ENCODE peak calls at places on chromosomes 2 and 18, in four cellular contexts. One of them, this sample, is unnamed.

GRCh38 chr2:185990861-185991525 is 252.4 kb downstream of the FSIP2 start:
- DNase-seq in coronary artery: no peak
- DNase-seq in HFF-Myc: no peak
- DNase-seq in amniotic stem cell: no peak
- DNase-seq in this sample: no peak

GRCh38 chr2:40886100-40886499 is 434.2 kb upstream of the SLC8A1 start:
- DNase-seq in coronary artery: no peak
- DNase-seq in HFF-Myc: no peak
- DNase-seq in amniotic stem cell: no peak
- DNase-seq in this sample: no peak

GRCh38 chr2:167750675-167751074 is 496.7 kb downstream of the STK39 start:
- DNase-seq in coronary artery: no peak
- DNase-seq in HFF-Myc: no peak
- DNase-seq in amniotic stem cell: no peak
- DNase-seq in this sample: no peak

GRCh38 chr2:120715356-120715755 is 20.3 kb upstream of the GLI2 start:
- DNase-seq in coronary artery: no peak
- DNase-seq in HFF-Myc: no peak
- DNase-seq in amniotic stem cell: no peak
- DNase-seq in this sample: no peak

GRCh38 chr2:174613545-174613944 is 15.9 kb upstream of the WIPF1 start:
- DNase-seq in coronary artery: no peak
- DNase-seq in HFF-Myc: no peak
- DNase-seq in amniotic stem cell: no peak
- DNase-seq in this sample: no peak

GRCh38 chr2:31244101-31244500 is 10.1 kb downstream of the EHD3 start:
- DNase-seq in coronary artery: peak
- DNase-seq in HFF-Myc: no peak
- DNase-seq in amniotic stem cell: no peak
- DNase-seq in this sample: no peak

GRCh38 chr2:101113441-101114267 is 37.5 kb downstream of the TBC1D8 start:
- DNase-seq in coronary artery: no peak
- DNase-seq in HFF-Myc: peak
- DNase-seq in amniotic stem cell: no peak
- DNase-seq in this sample: no peak

GRCh38 chr2:46887028-46887885 is 28.3 kb downstream of the MCFD2 start:
- DNase-seq in coronary artery: peak
- DNase-seq in HFF-Myc: no peak
- DNase-seq in amniotic stem cell: peak
- DNase-seq in this sample: no peak

GRCh38 chr2:189024861-189025618 is 50.9 kb downstream of the COL3A1 start:
- DNase-seq in coronary artery: no peak
- DNase-seq in HFF-Myc: no peak
- DNase-seq in amniotic stem cell: no peak
- DNase-seq in this sample: no peak

GRCh38 chr2:8438476-8438875 is 243.4 kb upstream of the ID2 start:
- DNase-seq in coronary artery: no peak
- DNase-seq in HFF-Myc: no peak
- DNase-seq in amniotic stem cell: no peak
- DNase-seq in this sample: no peak

GRCh38 chr2:96319396-96319795 is 5.7 kb upstream of the ITPRIPL1 start:
- DNase-seq in coronary artery: no peak
- DNase-seq in HFF-Myc: no peak
- DNase-seq in amniotic stem cell: no peak
- DNase-seq in this sample: no peak

GRCh38 chr18:65458871-65459270 is 291.9 kb upstream of the CDH7 start:
- DNase-seq in coronary artery: no peak
- DNase-seq in HFF-Myc: no peak
- DNase-seq in amniotic stem cell: no peak
- DNase-seq in this sample: no peak

GRCh38 chr2:56531668-56532420 is 348.1 kb downstream of the CCDC85A start:
- DNase-seq in coronary artery: no peak
- DNase-seq in HFF-Myc: no peak
- DNase-seq in amniotic stem cell: no peak
- DNase-seq in this sample: no peak

GRCh38 chr2:197707316-197708213 is 2.4 kb downstream of the MARS2 start:
- DNase-seq in coronary artery: no peak
- DNase-seq in HFF-Myc: no peak
- DNase-seq in amniotic stem cell: no peak
- DNase-seq in this sample: no peak

GRCh38 chr2:96768083-96768561 is 7.4 kb downstream of the CNNM4 start:
- DNase-seq in coronary artery: no peak
- DNase-seq in HFF-Myc: no peak
- DNase-seq in amniotic stem cell: no peak
- DNase-seq in this sample: no peak

GRCh38 chr2:120972286-120972685 is 236.6 kb downstream of the GLI2 start:
- DNase-seq in coronary artery: no peak
- DNase-seq in HFF-Myc: no peak
- DNase-seq in amniotic stem cell: no peak
- DNase-seq in this sample: no peak

GRCh38 chr2:188046437-188046836 is 245.2 kb upstream of the GULP1 start:
- DNase-seq in coronary artery: no peak
- DNase-seq in HFF-Myc: no peak
- DNase-seq in amniotic stem cell: no peak
- DNase-seq in this sample: no peak

GRCh38 chr2:223815884-223816570 is 21.4 kb downstream of the AP1S3 start:
- DNase-seq in coronary artery: no peak
- DNase-seq in HFF-Myc: peak
- DNase-seq in amniotic stem cell: no peak
- DNase-seq in this sample: peak

GRCh38 chr2:200659410-200659809 is 73.6 kb downstream of the AOX1 start:
- DNase-seq in coronary artery: no peak
- DNase-seq in HFF-Myc: no peak
- DNase-seq in amniotic stem cell: no peak
- DNase-seq in this sample: no peak

GRCh38 chr2:51413726-51414125 is 381.8 kb upstream of the NRXN1 start:
- DNase-seq in coronary artery: no peak
- DNase-seq in HFF-Myc: no peak
- DNase-seq in amniotic stem cell: no peak
- DNase-seq in this sample: no peak

GRCh38 chr2:111046670-111047069 is 74.0 kb upstream of the BCL2L11 start:
- DNase-seq in coronary artery: no peak
- DNase-seq in HFF-Myc: no peak
- DNase-seq in amniotic stem cell: no peak
- DNase-seq in this sample: no peak

GRCh38 chr18:58584219-58585127 is 44.4 kb downstream of the ALPK2 start:
- DNase-seq in coronary artery: no peak
- DNase-seq in HFF-Myc: no peak
- DNase-seq in amniotic stem cell: peak
- DNase-seq in this sample: no peak

GRCh38 chr2:54859997-54860701 is 136.7 kb downstream of the EML6 start:
- DNase-seq in coronary artery: no peak
- DNase-seq in HFF-Myc: peak
- DNase-seq in amniotic stem cell: no peak
- DNase-seq in this sample: peak

GRCh38 chr2:166384774-166385173 is 9.0 kb upstream of the SCN9A start:
- DNase-seq in coronary artery: no peak
- DNase-seq in HFF-Myc: no peak
- DNase-seq in amniotic stem cell: no peak
- DNase-seq in this sample: no peak

GRCh38 chr2:142875010-142875409 is 2.5 kb upstream of the KYNU start:
- DNase-seq in coronary artery: no peak
- DNase-seq in HFF-Myc: no peak
- DNase-seq in amniotic stem cell: no peak
- DNase-seq in this sample: no peak

GRCh38 chr2:218398437-218399390 is 954 bp upstream of the CTDSP1 start:
- DNase-seq in coronary artery: peak
- DNase-seq in HFF-Myc: no peak
- DNase-seq in amniotic stem cell: peak
- DNase-seq in this sample: no peak

GRCh38 chr2:97774425-97774824 is 61.0 kb downstream of the ZAP70 start:
- DNase-seq in coronary artery: no peak
- DNase-seq in HFF-Myc: no peak
- DNase-seq in amniotic stem cell: no peak
- DNase-seq in this sample: no peak

GRCh38 chr2:37706784-37707183 is 35.3 kb upstream of the CDC42EP3 start:
- DNase-seq in coronary artery: no peak
- DNase-seq in HFF-Myc: no peak
- DNase-seq in amniotic stem cell: no peak
- DNase-seq in this sample: no peak

GRCh38 chr2:113831156-113831555 is 58.7 kb upstream of the ACTR3 start:
- DNase-seq in coronary artery: no peak
- DNase-seq in HFF-Myc: no peak
- DNase-seq in amniotic stem cell: no peak
- DNase-seq in this sample: no peak

GRCh38 chr18:35578481-35578880 is 3.1 kb upstream of the GALNT1 start:
- DNase-seq in coronary artery: no peak
- DNase-seq in HFF-Myc: no peak
- DNase-seq in amniotic stem cell: no peak
- DNase-seq in this sample: peak